ENCODE peak calls at places on chromosomes 1 and 21, in seven cellular contexts. S, M, O, N, G, L and H are unnamed samples.
A peak's percentile ranks its signal among the peaks of the same experiment; 100 is the strongest.

GRCh38 chr1:158509471-158510161 is 37.6 kb downstream of the OR10R2 start:
- DNase-seq in S (no peak), M (no peak), L (no peak), G (no peak), O (no peak), N (no peak), H (no peak)

GRCh38 chr1:206898089-206898908 is 1.1 kb downstream of the IL24 start:
- DNase-seq in S (no peak), O (no peak), G (no peak), N (peak; percentile 47), M (no peak), L (no peak), H (no peak)

GRCh38 chr1:117857434-117857833 is 72.0 kb downstream of the GDAP2 start:
- DNase-seq in M (no peak), G (no peak), N (peak; percentile 80), O (no peak), L (no peak), S (no peak), H (no peak)

GRCh38 chr1:165239873-165240272 is 116.6 kb downstream of the LMX1A start:
- DNase-seq in N (no peak), O (no peak), L (no peak), S (no peak), G (no peak), M (no peak), H (no peak)

GRCh38 chr21:44018127-44018526 is 6.0 kb downstream of the TRAPPC10 start:
- DNase-seq in L (no peak), O (no peak), N (no peak), S (no peak), G (no peak), M (no peak), H (no peak)

GRCh38 chr1:58895559-58896135 is 111.8 kb upstream of the JUN start:
- DNase-seq in N (no peak), G (no peak), O (no peak), S (no peak), L (no peak), M (no peak), H (no peak)

GRCh38 chr1:7896994-7897393 is 43.6 kb downstream of the TNFRSF9 start:
- DNase-seq in M (no peak), S (no peak), G (no peak), O (no peak), N (no peak), L (no peak), H (no peak)

GRCh38 chr1:94708299-94708685 is 111.9 kb upstream of the SLC44A3 start:
- DNase-seq in L (no peak), G (no peak), S (no peak), N (no peak), M (no peak), O (no peak), H (no peak)

GRCh38 chr1:12177999-12178441 is 11.2 kb downstream of the TNFRSF1B start:
- DNase-seq in O (peak; percentile 82), N (no peak), L (no peak), S (no peak), G (no peak), M (peak; percentile 88), H (peak; percentile 46)

GRCh38 chr1:181485276-181486097 is 2.2 kb downstream of the CACNA1E start:
- DNase-seq in S (peak; percentile 65), O (no peak), G (no peak), N (no peak), L (no peak), M (no peak), H (no peak)

GRCh38 chr1:89547563-89548485 is 23.2 kb downstream of the LRRC8B start:
- DNase-seq in G (no peak), L (no peak), M (no peak), S (no peak), N (peak; percentile 90), O (no peak), H (peak; percentile 28)

GRCh38 chr1:155322571-155322952 is 1.9 kb downstream of the RUSC1 start:
- DNase-seq in G (no peak), N (no peak), M (no peak), L (peak; percentile 74), O (no peak), S (peak; percentile 32), H (no peak)

GRCh38 chr1:153565529-153566374 is at the start of gene S100A2:
- DNase-seq in N (peak; percentile 86), L (no peak), O (no peak), G (no peak), M (no peak), S (no peak), H (peak; percentile 78)

GRCh38 chr1:168288311-168289052 is 7.8 kb downstream of the TBX19 start:
- DNase-seq in M (no peak), O (no peak), N (peak; percentile 43), L (no peak), G (no peak), S (no peak), H (no peak)

GRCh38 chr1:234326493-234327366 is 46.5 kb upstream of the COA6 start:
- DNase-seq in L (peak; percentile 88), G (peak; percentile 25), M (peak; percentile 26), N (no peak), S (peak; percentile 82), O (peak; percentile 29), H (peak; percentile 55)

GRCh38 chr21:15063821-15064575 is 802 bp downstream of the NRIP1 start:
- DNase-seq in N (no peak), S (peak; percentile 64), G (no peak), O (no peak), L (no peak), M (no peak), H (peak; percentile 46)

GRCh38 chr1:61083014-61083798 is 845 bp downstream of the NFIA start:
- DNase-seq in S (no peak), L (peak; percentile 68), O (no peak), N (no peak), M (no peak), G (no peak), H (peak; percentile 1)

GRCh38 chr21:45850181-45850580 is 131.4 kb upstream of the COL6A1 start:
- DNase-seq in N (no peak), O (no peak), S (no peak), G (no peak), M (no peak), L (no peak), H (no peak)

GRCh38 chr1:56056438-56057312 is 522.7 kb downstream of the PLPP3 start:
- DNase-seq in M (no peak), N (no peak), S (no peak), O (no peak), G (no peak), L (no peak), H (peak; percentile 42)

GRCh38 chr1:167797005-167797404 is 75.2 kb downstream of the MPZL1 start:
- DNase-seq in S (peak; percentile 78), N (peak; percentile 96), G (peak; percentile 61), M (no peak), O (no peak), L (peak; percentile 60), H (peak; percentile 63)

GRCh38 chr1:69315823-69316222 is 251.9 kb upstream of the LRRC7 start:
- DNase-seq in S (peak; percentile 90), M (no peak), N (no peak), L (no peak), G (no peak), O (no peak), H (peak; percentile 88)

GRCh38 chr1:201223852-201224670 is 33.4 kb downstream of the IGFN1 start:
- DNase-seq in O (no peak), S (no peak), M (no peak), N (no peak), L (peak; percentile 12), G (no peak), H (no peak)

GRCh38 chr1:228538831-228539230 is 51.6 kb downstream of the RNF187 start:
- DNase-seq in O (no peak), M (no peak), N (no peak), S (no peak), G (no peak), L (no peak), H (peak; percentile 16)

GRCh38 chr1:223726380-223727001 is 14.2 kb downstream of the CAPN2 start:
- DNase-seq in M (peak; percentile 76), S (peak; percentile 87), G (peak; percentile 61), L (no peak), O (peak; percentile 58), N (peak; percentile 79), H (peak; percentile 63)

GRCh38 chr1:230049731-230050130 is 17.3 kb upstream of the GALNT2 start:
- DNase-seq in O (no peak), G (no peak), L (no peak), S (no peak), M (no peak), N (no peak), H (no peak)

GRCh38 chr1:236808564-236809130 is 13.6 kb downstream of the MTR start:
- DNase-seq in N (no peak), G (no peak), M (no peak), S (no peak), O (no peak), L (no peak), H (no peak)

GRCh38 chr1:244460195-244460594 is 878 bp upstream of the CATSPERE start:
- DNase-seq in G (no peak), O (no peak), S (peak; percentile 10), M (no peak), N (no peak), L (no peak), H (no peak)

GRCh38 chr1:24898152-24898908 is 31.7 kb downstream of the RUNX3 start:
- DNase-seq in S (peak; percentile 76), N (no peak), L (peak; percentile 69), O (no peak), G (no peak), M (no peak), H (peak; percentile 51)

GRCh38 chr1:33641099-33641830 is 168.8 kb downstream of the ZSCAN20 start:
- DNase-seq in M (no peak), O (no peak), G (no peak), S (no peak), L (no peak), N (no peak), H (peak; percentile 63)

GRCh38 chr1:161727343-161727924 is 6.1 kb downstream of the FCRLB start:
- DNase-seq in S (no peak), O (no peak), G (no peak), N (no peak), M (peak; percentile 54), L (no peak), H (no peak)

GRCh38 chr1:56551691-56552090 is 27.7 kb downstream of the PLPP3 start:
- DNase-seq in M (no peak), G (no peak), N (no peak), O (no peak), S (no peak), L (peak; percentile 43), H (no peak)

GRCh38 chr21:42162831-42163510 is 56.0 kb upstream of the ABCG1 start:
- DNase-seq in O (no peak), G (no peak), S (no peak), N (no peak), M (no peak), L (no peak), H (no peak)

GRCh38 chr1:241639653-241640148 is 468 bp downstream of the CHML start:
- DNase-seq in G (no peak), S (peak; percentile 63), N (no peak), M (no peak), O (peak; percentile 14), L (peak; percentile 75), H (peak; percentile 59)

GRCh38 chr1:241641748-241642592 is 1.8 kb upstream of the CHML start:
- DNase-seq in S (no peak), G (no peak), M (no peak), N (peak; percentile 91), O (no peak), L (no peak), H (peak; percentile 56)